ENCODE peak calls at places on chromosomes 16 and 17, in ten cellular contexts. Q is Panc1; N is fibroblast of pulmonary artery; M is stimulated activated naive CD8-positive, alpha-beta T cell treated with anti-CD3 and anti-CD28 coated beads, Interleukin-15, Interleukin-2, amounts not matched to agents 100 U/mL and 50 U/mL, for 24 hours; U is cardiac muscle cell; F is stimulated activated CD4-positive, alpha-beta T cell treated with anti-CD3 and anti-CD28 coated beads, Interleukin-15, amount 100 ng/mL, for 1 hour; I is lower leg skin; E is thoracic aorta; O is coronary artery; V is DND-41. J is an unnamed sample.

GRCh38 chr17:77609553-77610517 is 348.7 kb upstream of the TNRC6C start:
- DNase-seq in Q (no peak), N (no peak), M (peak), U (no peak), F (peak), I (no peak), E (no peak), O (peak), V (peak), J (peak)

GRCh38 chr17:4483012-4483840 is 15.5 kb upstream of the SPNS2 start:
- DNase-seq in Q (peak), N (no peak), M (no peak), U (no peak), F (no peak), I (no peak), E (no peak), O (no peak), V (no peak), J (peak)

GRCh38 chr17:63949576-63950250 is 17.6 kb upstream of the CD79B start:
- DNase-seq in Q (no peak), N (no peak), M (no peak), U (no peak), F (no peak), I (no peak), E (no peak), O (no peak), V (no peak), J (no peak)

GRCh38 chr17:38850374-38850773 is 3.1 kb downstream of the RPL23 start:
- DNase-seq in Q (no peak), N (no peak), M (no peak), U (no peak), F (no peak), I (no peak), E (no peak), O (no peak), V (no peak), J (no peak)

GRCh38 chr17:75144816-75145511 is 9.3 kb downstream of the JPT1 start:
- DNase-seq in Q (no peak), N (no peak), M (no peak), U (no peak), F (no peak), I (no peak), E (no peak), O (no peak), V (no peak), J (no peak)

GRCh38 chr17:40480501-40481003 is 20.9 kb downstream of the TNS4 start:
- DNase-seq in Q (no peak), N (peak), M (peak), U (no peak), F (peak), I (no peak), E (no peak), O (no peak), V (peak), J (no peak)

GRCh38 chr17:58387834-58388233 is 29.5 kb downstream of the RNF43 start:
- DNase-seq in Q (no peak), N (no peak), M (no peak), U (no peak), F (no peak), I (no peak), E (no peak), O (no peak), V (no peak), J (no peak)

GRCh38 chr17:18184143-18185007 is 747 bp downstream of the ALKBH5 start:
- DNase-seq in Q (no peak), N (peak), M (peak), U (peak), F (peak), I (peak), E (peak), O (peak), V (peak), J (peak)

GRCh38 chr17:55388842-55389241 is 32.8 kb downstream of the MMD start:
- DNase-seq in Q (no peak), N (no peak), M (no peak), U (no peak), F (no peak), I (no peak), E (no peak), O (no peak), V (no peak), J (no peak)

GRCh38 chr16:1870365-1871082 is 1.4 kb downstream of the MEIOB start:
- DNase-seq in Q (peak), N (peak), M (no peak), U (peak), F (no peak), I (no peak), E (no peak), O (no peak), V (no peak), J (peak)

GRCh38 chr16:81458149-81458669 is 13.6 kb downstream of the CMIP start:
- DNase-seq in Q (no peak), N (no peak), M (no peak), U (no peak), F (no peak), I (no peak), E (no peak), O (no peak), V (no peak), J (no peak)

GRCh38 chr17:62658136-62658535 is 30.7 kb downstream of the MRC2 start:
- DNase-seq in Q (no peak), N (no peak), M (no peak), U (no peak), F (no peak), I (no peak), E (no peak), O (no peak), V (no peak), J (no peak)

GRCh38 chr17:68600881-68601564 is at the start of gene FAM20A:
- DNase-seq in Q (no peak), N (no peak), M (peak), U (no peak), F (no peak), I (no peak), E (no peak), O (no peak), V (no peak), J (peak)

GRCh38 chr16:2174396-2175131 is 19.0 kb downstream of the TRAF7 start:
- DNase-seq in Q (no peak), N (no peak), M (no peak), U (no peak), F (no peak), I (no peak), E (no peak), O (no peak), V (no peak), J (no peak)

GRCh38 chr17:62713096-62713870 is 85.8 kb downstream of the MRC2 start:
- DNase-seq in Q (no peak), N (no peak), M (no peak), U (no peak), F (no peak), I (no peak), E (no peak), O (no peak), V (no peak), J (no peak)

GRCh38 chr17:80473701-80474100 is 2.7 kb downstream of the NPTX1 start:
- DNase-seq in Q (no peak), N (no peak), M (no peak), U (no peak), F (no peak), I (no peak), E (no peak), O (no peak), V (no peak), J (no peak)

GRCh38 chr17:79960788-79961522 is 74.7 kb downstream of the TBC1D16 start:
- DNase-seq in Q (peak), N (peak), M (no peak), U (peak), F (no peak), I (no peak), E (no peak), O (peak), V (no peak), J (no peak)

GRCh38 chr16:79261461-79261860 is 339.1 kb downstream of the MAF start:
- DNase-seq in Q (no peak), N (no peak), M (peak), U (no peak), F (peak), I (no peak), E (no peak), O (no peak), V (peak), J (peak)

GRCh38 chr16:84054271-84054670 is 11.7 kb upstream of the SLC38A8 start:
- DNase-seq in Q (no peak), N (no peak), M (no peak), U (no peak), F (no peak), I (no peak), E (no peak), O (peak), V (no peak), J (no peak)

GRCh38 chr17:65587602-65588193 is 26.2 kb upstream of the AXIN2 start:
- DNase-seq in Q (no peak), N (no peak), M (no peak), U (peak), F (no peak), I (no peak), E (no peak), O (no peak), V (no peak), J (no peak)

GRCh38 chr16:47848481-47849109 is 307.2 kb downstream of the ABCC12 start:
- DNase-seq in Q (no peak), N (peak), M (no peak), U (peak), F (no peak), I (no peak), E (no peak), O (no peak), V (no peak), J (no peak)

GRCh38 chr16:10738231-10739077 is 5.2 kb upstream of the NUBP1 start:
- DNase-seq in Q (peak), N (peak), M (peak), U (peak), F (no peak), I (peak), E (peak), O (peak), V (no peak), J (peak)

GRCh38 chr16:72928089-72928981 is 119.6 kb downstream of the ZFHX3 start:
- DNase-seq in Q (no peak), N (no peak), M (no peak), U (no peak), F (no peak), I (no peak), E (no peak), O (no peak), V (no peak), J (no peak)

GRCh38 chr17:73648974-73649373 is 4.7 kb upstream of the SDK2 start:
- DNase-seq in Q (no peak), N (no peak), M (no peak), U (no peak), F (no peak), I (no peak), E (no peak), O (no peak), V (no peak), J (no peak)

GRCh38 chr17:51913491-51913890 is 245.0 kb downstream of the CA10 start:
- DNase-seq in Q (no peak), N (no peak), M (no peak), U (no peak), F (no peak), I (no peak), E (no peak), O (no peak), V (no peak), J (no peak)

J was measured in left lobe of liver.